ENCODE peak calls at places on chromosomes 1 and 21, in five cellular contexts. R is tibial artery, N is left ventricle myocardium inferior, V is neural progenitor cell, W is fibroblast of lung. S is an unnamed sample.
A peak's percentile ranks its signal among the peaks of the same experiment; 100 is the strongest.

GRCh38 chr1:200029035-200029623 is 1.6 kb downstream of the NR5A2 start:
- DNase-seq in R (no peak), N (no peak), V (peak; percentile 81), W (peak; percentile 45), S (peak; percentile 76)

GRCh38 chr21:42845296-42845965 is 33.9 kb downstream of the WDR4 start:
- DNase-seq in R (peak; percentile 22), N (peak; percentile 54), V (no peak), W (peak; percentile 32), S (peak; percentile 4)

GRCh38 chr1:81760487-81761097 is 40.1 kb upstream of the ADGRL2 start:
- DNase-seq in R (no peak), N (no peak), V (peak; percentile 5), W (peak; percentile 27), S (no peak)

GRCh38 chr1:162040657-162041056 is 17.0 kb upstream of the OLFML2B start:
- DNase-seq in R (no peak), N (no peak), V (peak; percentile 53), W (peak; percentile 35), S (no peak)

GRCh38 chr1:204288061-204288588 is 71.6 kb downstream of the PLEKHA6 start:
- DNase-seq in R (peak; percentile 74), N (peak; percentile 75), V (no peak), W (peak; percentile 11), S (no peak)

GRCh38 chr1:16235347-16235746 is 1.6 kb downstream of the CPLANE2 start:
- DNase-seq in R (no peak), N (no peak), V (no peak), W (no peak), S (no peak)

GRCh38 chr1:33329600-33330305 is 8.9 kb upstream of the A3GALT2 start:
- DNase-seq in R (no peak), N (no peak), V (no peak), W (no peak), S (no peak)

GRCh38 chr1:4306559-4307467 is 347.6 kb upstream of the AJAP1 start:
- DNase-seq in R (no peak), N (peak; percentile 26), V (no peak), W (no peak), S (no peak)

GRCh38 chr1:9651565-9652378 is at the start of gene PIK3CD:
- DNase-seq in R (no peak), N (peak; percentile 27), V (peak; percentile 89), W (peak; percentile 60), S (peak; percentile 48)

GRCh38 chr1:155967410-155968400 is 10.6 kb downstream of the ARHGEF2 start:
- DNase-seq in R (no peak), N (no peak), V (no peak), W (no peak), S (no peak)

GRCh38 chr1:155966750-155967149 is 11.6 kb downstream of the ARHGEF2 start:
- DNase-seq in R (no peak), N (no peak), V (no peak), W (no peak), S (no peak)

GRCh38 chr1:155970531-155971167 is 7.7 kb downstream of the ARHGEF2 start:
- DNase-seq in R (peak; percentile 89), N (peak; percentile 66), V (peak; percentile 38), W (peak; percentile 82), S (peak; percentile 95)

GRCh38 chr1:155968670-155969069 is 9.7 kb downstream of the ARHGEF2 start:
- DNase-seq in R (no peak), N (peak; percentile 58), V (no peak), W (peak; percentile 41), S (peak; percentile 96)

GRCh38 chr1:155969377-155969791 is 9.0 kb downstream of the ARHGEF2 start:
- DNase-seq in R (no peak), N (no peak), V (no peak), W (no peak), S (no peak)
- H3K36me3 ChIP-seq in R (peaks cover 47% of the 10 kb centered on the region), N (peaks cover 44% of the 10 kb centered on the region), V (no peaks in the 10 kb centered on the region), W (peaks cover 27% of the 10 kb centered on the region), S (peaks cover 84% of the 10 kb centered on the region)

GRCh38 chr1:65149391-65149729 is 1.4 kb downstream of the AK4 start:
- DNase-seq in R (no peak), N (no peak), V (peak; percentile 59), W (no peak), S (no peak)

GRCh38 chr1:65150583-65151263 is 2.7 kb downstream of the AK4 start:
- DNase-seq in R (no peak), N (no peak), V (peak; percentile 30), W (no peak), S (no peak)

GRCh38 chr1:65149753-65150463 is 1.9 kb downstream of the AK4 start:
- DNase-seq in R (no peak), N (no peak), V (no peak), W (no peak), S (no peak)

GRCh38 chr1:65153635-65154034 is 5.6 kb downstream of the AK4 start:
- DNase-seq in R (no peak), N (no peak), V (no peak), W (no peak), S (no peak)

DNA sequence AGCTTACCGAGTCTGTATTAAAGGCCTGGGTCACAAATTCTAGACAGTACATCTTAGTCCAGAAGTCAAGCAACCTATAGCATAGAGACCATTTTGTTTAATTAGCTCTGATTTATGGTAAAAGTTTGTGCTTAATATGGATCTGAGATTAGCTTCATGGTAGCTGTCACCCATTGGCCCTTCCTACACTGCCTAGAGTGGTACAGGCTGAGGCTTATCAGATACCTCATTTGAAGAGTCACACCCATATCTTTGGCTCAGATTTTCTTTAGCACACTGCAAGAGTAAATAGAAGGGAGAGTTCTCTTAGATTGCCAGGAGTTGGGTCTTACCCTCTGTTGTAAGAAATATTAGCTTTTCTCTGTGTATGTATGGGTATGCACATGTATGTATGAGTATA is 3.6 kb downstream of the AK4 start:
- DNase-seq in R (no peak), N (no peak), V (no peak), W (no peak), S (no peak)
- H3K27ac ChIP-seq in R (no peak overlapping the region), N (peak overlapping the region; percentile 93), V (no peak overlapping the region), W (no peak overlapping the region), S (no peak overlapping the region)

GRCh38 chr1:181021811-181022434 is 747 bp downstream of the STX6 start:
- DNase-seq in R (peak; percentile 69), N (peak; percentile 62), V (peak; percentile 85), W (peak; percentile 76), S (peak; percentile 25)
- TF ChIP-seq CTCF in R (no peak), N (no peak), V (no peak), W (no peak), S (no peak)

GRCh38 chr1:103546496-103546895 is 21.0 kb downstream of the RNPC3 start:
- DNase-seq in R (no peak), N (no peak), V (no peak), W (no peak), S (no peak)

DNA sequence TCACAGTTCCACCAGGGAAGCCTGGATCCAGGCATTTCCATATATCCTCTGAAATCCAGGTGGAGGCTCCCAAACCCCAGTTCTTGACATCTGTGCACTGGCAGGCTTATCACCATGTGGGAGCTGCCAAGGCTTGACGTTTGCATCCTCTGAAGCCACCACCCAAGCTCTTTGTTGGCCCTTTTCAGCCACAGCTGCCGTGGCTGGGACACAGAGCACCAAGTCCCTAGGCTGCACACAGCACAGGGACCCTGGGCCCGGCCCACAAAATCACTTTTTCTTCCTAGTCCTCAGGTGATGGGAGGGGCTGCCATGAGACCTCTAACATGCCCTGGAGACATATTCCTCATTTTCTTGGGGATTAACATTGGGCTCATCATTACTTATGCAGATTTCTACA is 22.3 kb downstream of the RNPC3 start:
- DNase-seq in R (no peak), N (no peak), V (no peak), W (no peak), S (no peak)
- H3K36me3 ChIP-seq in R (peaks cover 71% of the 10 kb centered on the region), N (peaks cover 100% of the 10 kb centered on the region), V (peaks cover 46% of the 10 kb centered on the region), W (peaks cover 2% of the 10 kb centered on the region), S (peaks cover 36% of the 10 kb centered on the region)

GRCh38 chr1:166164646-166164994 is 2.2 kb downstream of the FAM78B start:
- DNase-seq in R (no peak), N (no peak), V (no peak), W (no peak), S (no peak)
- H3K27ac ChIP-seq in R (no peak overlapping the region), N (no peak overlapping the region), V (no peak overlapping the region), W (no peak overlapping the region), S (no peak overlapping the region)

DNA sequence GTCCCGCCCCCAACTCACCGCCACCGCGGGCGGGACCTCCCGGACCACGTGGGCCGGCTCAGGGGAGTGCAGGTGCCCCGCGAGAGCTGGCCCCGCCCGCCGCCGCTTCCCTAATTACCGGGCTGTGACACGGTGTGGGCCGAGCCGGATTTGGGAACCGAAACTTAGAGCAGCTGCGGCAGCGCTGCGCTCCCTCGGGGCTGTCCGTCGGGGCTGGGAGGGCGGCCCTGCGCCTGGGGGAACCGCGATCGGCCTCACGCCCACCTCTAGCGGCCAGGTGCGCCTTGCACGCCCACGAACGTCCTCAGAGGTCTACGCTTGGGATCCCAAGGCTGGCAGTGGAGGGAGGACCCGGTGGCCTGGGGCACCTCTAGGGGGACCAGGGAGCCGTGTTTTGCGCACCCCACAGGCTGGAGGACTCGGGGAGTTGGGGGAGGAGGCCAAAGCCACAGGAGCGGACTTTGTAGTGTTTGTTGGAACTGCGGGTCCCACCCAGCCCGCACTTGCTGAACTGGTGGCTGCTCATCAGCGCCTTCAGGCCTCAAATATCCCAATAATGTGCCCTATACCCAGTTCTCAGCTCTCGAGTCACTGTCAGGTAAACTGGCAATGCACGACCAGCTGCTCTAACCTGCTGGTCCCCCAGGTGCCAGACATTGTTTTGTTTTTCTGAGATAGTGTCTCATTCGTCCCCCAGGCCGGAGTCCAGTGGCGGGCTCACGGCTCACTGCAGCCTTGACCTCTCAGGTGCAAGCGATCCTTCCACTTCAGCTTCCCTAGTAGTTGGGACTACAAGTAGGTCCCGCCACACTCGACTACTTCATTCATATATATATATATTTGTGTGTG is 781 bp upstream of the NADK start:
- DNase-seq in R (peak; percentile 75), N (peak; percentile 80), V (peak; percentile 86), W (no peak), S (peak; percentile 76)
- TF ChIP-seq CTCF in R (no peak), N (peak; percentile 15), V (peak; percentile 54), W (no peak), S (peak; percentile 63)

GRCh38 chr1:43625063-43625780 is 24.7 kb upstream of the KDM4A start:
- DNase-seq in R (no peak), N (no peak), V (no peak), W (no peak), S (no peak)
- H3K36me3 ChIP-seq in R (peaks cover 23% of the 10 kb centered on the region), N (no peaks in the 10 kb centered on the region), V (no peaks in the 10 kb centered on the region), W (peaks cover 2% of the 10 kb centered on the region), S (peaks cover 19% of the 10 kb centered on the region)

S was measured in WERI-Rb-1.